ENCODE peak calls at places on chromosomes 13 and 19, in five cellular contexts. One of them, this sample, is unnamed.

GRCh38 chr19:55071913-55072312 is 3.8 kb upstream of the EPS8L1 start:
- DNase-seq in dorsolateral prefrontal cortex: no peak
- DNase-seq in CD8-positive, alpha-beta T cell: no peak
- DNase-seq in neural crest cell: no peak
- DNase-seq in choroid plexus epithelial cell: no peak
- DNase-seq in this sample: no peak

GRCh38 chr13:19083340-19083739 is 98.3 kb downstream of the TUBA3C start:
- DNase-seq in choroid plexus epithelial cell: no peak
- DNase-seq in dorsolateral prefrontal cortex: no peak
- DNase-seq in neural crest cell: no peak
- DNase-seq in CD8-positive, alpha-beta T cell: no peak
- DNase-seq in this sample: no peak

GRCh38 chr19:409006-409514 is at the start of gene C2CD4C:
- DNase-seq in CD8-positive, alpha-beta T cell: no peak
- DNase-seq in dorsolateral prefrontal cortex: peak
- DNase-seq in choroid plexus epithelial cell: no peak
- DNase-seq in neural crest cell: no peak
- DNase-seq in this sample: no peak

GRCh38 chr19:17872251-17873001 is 681 bp downstream of the SLC5A5 start:
- DNase-seq in CD8-positive, alpha-beta T cell: no peak
- DNase-seq in dorsolateral prefrontal cortex: no peak
- DNase-seq in neural crest cell: no peak
- DNase-seq in choroid plexus epithelial cell: no peak
- DNase-seq in this sample: no peak

GRCh38 chr13:99392126-99392805 is 85.1 kb upstream of the GPR183 start:
- DNase-seq in dorsolateral prefrontal cortex: no peak
- DNase-seq in CD8-positive, alpha-beta T cell: no peak
- DNase-seq in neural crest cell: no peak
- DNase-seq in choroid plexus epithelial cell: no peak
- DNase-seq in this sample: no peak

GRCh38 chr13:81591528-81592220 is 1250.7 kb upstream of the SPRY2 start:
- DNase-seq in neural crest cell: no peak
- DNase-seq in choroid plexus epithelial cell: no peak
- DNase-seq in CD8-positive, alpha-beta T cell: no peak
- DNase-seq in dorsolateral prefrontal cortex: no peak
- DNase-seq in this sample: no peak

GRCh38 chr13:91894311-91894710 is 495.9 kb downstream of the GPC5 start:
- DNase-seq in dorsolateral prefrontal cortex: no peak
- DNase-seq in choroid plexus epithelial cell: peak
- DNase-seq in neural crest cell: no peak
- DNase-seq in CD8-positive, alpha-beta T cell: no peak
- DNase-seq in this sample: no peak

GRCh38 chr13:106103779-106104178 is 431.7 kb downstream of the EFNB2 start:
- DNase-seq in dorsolateral prefrontal cortex: no peak
- DNase-seq in neural crest cell: no peak
- DNase-seq in CD8-positive, alpha-beta T cell: no peak
- DNase-seq in choroid plexus epithelial cell: peak
- DNase-seq in this sample: no peak

GRCh38 chr13:71611292-71611691 is 255.7 kb downstream of the DACH1 start:
- DNase-seq in neural crest cell: no peak
- DNase-seq in choroid plexus epithelial cell: no peak
- DNase-seq in dorsolateral prefrontal cortex: no peak
- DNase-seq in CD8-positive, alpha-beta T cell: no peak
- DNase-seq in this sample: no peak

GRCh38 chr19:18292810-18293641 is 11.6 kb upstream of the JUND start:
- DNase-seq in neural crest cell: peak
- DNase-seq in choroid plexus epithelial cell: peak
- DNase-seq in CD8-positive, alpha-beta T cell: no peak
- DNase-seq in dorsolateral prefrontal cortex: peak
- DNase-seq in this sample: no peak

GRCh38 chr13:94933230-94933751 is 220.9 kb upstream of the SOX21 start:
- DNase-seq in neural crest cell: no peak
- DNase-seq in choroid plexus epithelial cell: no peak
- DNase-seq in CD8-positive, alpha-beta T cell: no peak
- DNase-seq in dorsolateral prefrontal cortex: no peak
- DNase-seq in this sample: no peak

GRCh38 chr19:16394681-16395375 is 70.2 kb downstream of the KLF2 start:
- DNase-seq in neural crest cell: no peak
- DNase-seq in CD8-positive, alpha-beta T cell: no peak
- DNase-seq in choroid plexus epithelial cell: peak
- DNase-seq in dorsolateral prefrontal cortex: no peak
- DNase-seq in this sample: no peak

GRCh38 chr19:38666662-38667448 is 19.4 kb downstream of the ACTN4 start:
- DNase-seq in neural crest cell: no peak
- DNase-seq in CD8-positive, alpha-beta T cell: no peak
- DNase-seq in choroid plexus epithelial cell: peak
- DNase-seq in dorsolateral prefrontal cortex: no peak
- DNase-seq in this sample: no peak

GRCh38 chr13:53310786-53311185 is 282.2 kb downstream of the OLFM4 start:
- DNase-seq in choroid plexus epithelial cell: no peak
- DNase-seq in dorsolateral prefrontal cortex: no peak
- DNase-seq in neural crest cell: no peak
- DNase-seq in CD8-positive, alpha-beta T cell: no peak
- DNase-seq in this sample: no peak

GRCh38 chr13:46354143-46355087 is 32.6 kb downstream of the RUBCNL start:
- DNase-seq in choroid plexus epithelial cell: peak
- DNase-seq in neural crest cell: no peak
- DNase-seq in dorsolateral prefrontal cortex: no peak
- DNase-seq in CD8-positive, alpha-beta T cell: no peak
- DNase-seq in this sample: no peak

GRCh38 chr13:25987987-25988386 is 63.8 kb downstream of the SHISA2 start:
- DNase-seq in CD8-positive, alpha-beta T cell: no peak
- DNase-seq in dorsolateral prefrontal cortex: no peak
- DNase-seq in neural crest cell: no peak
- DNase-seq in choroid plexus epithelial cell: no peak
- DNase-seq in this sample: no peak

GRCh38 chr19:50843701-50844221 is 10.4 kb upstream of the KLK15 start:
- DNase-seq in dorsolateral prefrontal cortex: no peak
- DNase-seq in neural crest cell: no peak
- DNase-seq in choroid plexus epithelial cell: no peak
- DNase-seq in CD8-positive, alpha-beta T cell: no peak
- DNase-seq in this sample: no peak

GRCh38 chr13:41271456-41272285 is 8.3 kb upstream of the MTRF1 start:
- DNase-seq in choroid plexus epithelial cell: no peak
- DNase-seq in neural crest cell: no peak
- DNase-seq in CD8-positive, alpha-beta T cell: no peak
- DNase-seq in dorsolateral prefrontal cortex: no peak
- DNase-seq in this sample: no peak

GRCh38 chr19:17721821-17722220 is 2.5 kb downstream of the MAP1S start:
- DNase-seq in dorsolateral prefrontal cortex: no peak
- DNase-seq in neural crest cell: no peak
- DNase-seq in choroid plexus epithelial cell: peak
- DNase-seq in CD8-positive, alpha-beta T cell: no peak
- DNase-seq in this sample: no peak

GRCh38 chr13:24119593-24120508 is 40.7 kb upstream of the SPATA13 start:
- DNase-seq in dorsolateral prefrontal cortex: no peak
- DNase-seq in CD8-positive, alpha-beta T cell: no peak
- DNase-seq in neural crest cell: no peak
- DNase-seq in choroid plexus epithelial cell: peak
- DNase-seq in this sample: no peak

GRCh38 chr13:113953561-113953960 is 20.3 kb downstream of the C13orf46 start:
- DNase-seq in neural crest cell: no peak
- DNase-seq in dorsolateral prefrontal cortex: no peak
- DNase-seq in choroid plexus epithelial cell: no peak
- DNase-seq in CD8-positive, alpha-beta T cell: no peak
- DNase-seq in this sample: no peak

GRCh38 chr19:33704271-33704670 is 82.5 kb downstream of the CHST8 start:
- DNase-seq in CD8-positive, alpha-beta T cell: no peak
- DNase-seq in dorsolateral prefrontal cortex: no peak
- DNase-seq in neural crest cell: no peak
- DNase-seq in choroid plexus epithelial cell: no peak
- DNase-seq in this sample: no peak

GRCh38 chr13:24301434-24301833 is 7.9 kb upstream of the C1QTNF9 start:
- DNase-seq in dorsolateral prefrontal cortex: no peak
- DNase-seq in choroid plexus epithelial cell: no peak
- DNase-seq in CD8-positive, alpha-beta T cell: no peak
- DNase-seq in neural crest cell: no peak
- DNase-seq in this sample: no peak

GRCh38 chr19:38650911-38651584 is 3.6 kb downstream of the ACTN4 start:
- DNase-seq in CD8-positive, alpha-beta T cell: no peak
- DNase-seq in neural crest cell: no peak
- DNase-seq in choroid plexus epithelial cell: peak
- DNase-seq in dorsolateral prefrontal cortex: no peak
- DNase-seq in this sample: no peak

GRCh38 chr19:38433268-38433733 is at the start of gene RYR1:
- DNase-seq in CD8-positive, alpha-beta T cell: peak
- DNase-seq in choroid plexus epithelial cell: peak
- DNase-seq in dorsolateral prefrontal cortex: peak
- DNase-seq in neural crest cell: peak
- DNase-seq in this sample: no peak

GRCh38 chr19:20151617-20152145 is 15.3 kb upstream of the ZNF486 start:
- DNase-seq in dorsolateral prefrontal cortex: no peak
- DNase-seq in CD8-positive, alpha-beta T cell: no peak
- DNase-seq in neural crest cell: no peak
- DNase-seq in choroid plexus epithelial cell: no peak
- DNase-seq in this sample: no peak

GRCh38 chr13:109699628-109700071 is 86.7 kb downstream of the IRS2 start:
- DNase-seq in dorsolateral prefrontal cortex: no peak
- DNase-seq in CD8-positive, alpha-beta T cell: no peak
- DNase-seq in choroid plexus epithelial cell: no peak
- DNase-seq in neural crest cell: no peak
- DNase-seq in this sample: no peak

GRCh38 chr19:33171916-33172359 is 22.2 kb upstream of the LRP3 start:
- DNase-seq in neural crest cell: no peak
- DNase-seq in dorsolateral prefrontal cortex: no peak
- DNase-seq in CD8-positive, alpha-beta T cell: no peak
- DNase-seq in choroid plexus epithelial cell: no peak
- DNase-seq in this sample: no peak

GRCh38 chr19:12788682-12789097 is 2.6 kb upstream of the JUNB start:
- DNase-seq in neural crest cell: no peak
- DNase-seq in CD8-positive, alpha-beta T cell: no peak
- DNase-seq in choroid plexus epithelial cell: peak
- DNase-seq in dorsolateral prefrontal cortex: peak
- DNase-seq in this sample: no peak

GRCh38 chr13:36552334-36552733 is 120.0 kb downstream of the CCNA1 start:
- DNase-seq in CD8-positive, alpha-beta T cell: no peak
- DNase-seq in dorsolateral prefrontal cortex: no peak
- DNase-seq in neural crest cell: no peak
- DNase-seq in choroid plexus epithelial cell: no peak
- DNase-seq in this sample: no peak

GRCh38 chr13:36551445-36551844 is 119.2 kb downstream of the CCNA1 start:
- DNase-seq in choroid plexus epithelial cell: no peak
- DNase-seq in neural crest cell: no peak
- DNase-seq in CD8-positive, alpha-beta T cell: no peak
- DNase-seq in dorsolateral prefrontal cortex: no peak
- DNase-seq in this sample: no peak

GRCh38 chr13:36549126-36549702 is 116.9 kb downstream of the CCNA1 start:
- DNase-seq in choroid plexus epithelial cell: no peak
- DNase-seq in CD8-positive, alpha-beta T cell: no peak
- DNase-seq in neural crest cell: no peak
- DNase-seq in dorsolateral prefrontal cortex: no peak
- DNase-seq in this sample: no peak

GRCh38 chr13:36549771-36550170 is 117.5 kb downstream of the CCNA1 start:
- DNase-seq in neural crest cell: no peak
- DNase-seq in dorsolateral prefrontal cortex: no peak
- DNase-seq in choroid plexus epithelial cell: no peak
- DNase-seq in CD8-positive, alpha-beta T cell: no peak
- DNase-seq in this sample: no peak

DNA sequence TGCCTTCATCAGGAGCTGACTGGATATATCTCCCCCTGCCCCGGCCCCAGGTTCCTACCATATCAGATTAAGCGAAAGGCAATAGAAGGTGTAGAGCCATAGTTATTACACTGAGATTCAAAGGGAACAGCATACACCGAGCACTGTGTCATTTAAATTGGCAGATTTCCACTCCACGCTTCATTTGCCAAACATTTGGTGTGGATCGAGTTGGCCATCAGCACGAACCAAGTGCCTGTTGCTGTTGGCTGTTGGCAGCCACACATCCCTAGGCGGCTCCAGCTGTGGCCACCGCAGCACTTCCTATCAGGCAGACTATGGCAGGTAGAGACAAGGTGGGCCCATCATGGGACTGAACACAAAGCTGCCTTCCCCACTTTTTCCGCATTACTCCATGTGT is 115.8 kb downstream of the CCNA1 start:
- DNase-seq in CD8-positive, alpha-beta T cell: no peak
- DNase-seq in dorsolateral prefrontal cortex: no peak
- DNase-seq in choroid plexus epithelial cell: no peak
- DNase-seq in neural crest cell: no peak
- DNase-seq in this sample: no peak
- TF ChIP-seq CTCF in CD8-positive, alpha-beta T cell: no peak
- TF ChIP-seq CTCF in dorsolateral prefrontal cortex: no peak
- TF ChIP-seq CTCF in choroid plexus epithelial cell: no peak
- TF ChIP-seq CTCF in neural crest cell: no peak
- TF ChIP-seq CTCF in this sample: no peak

GRCh38 chr19:34838753-34839431 is 65.9 kb upstream of the ZNF599 start:
- DNase-seq in neural crest cell: peak
- DNase-seq in choroid plexus epithelial cell: peak
- DNase-seq in dorsolateral prefrontal cortex: no peak
- DNase-seq in CD8-positive, alpha-beta T cell: no peak
- DNase-seq in this sample: peak
- TF ChIP-seq CTCF in neural crest cell: peak
- TF ChIP-seq CTCF in choroid plexus epithelial cell: peak
- TF ChIP-seq CTCF in dorsolateral prefrontal cortex: no peak
- TF ChIP-seq CTCF in CD8-positive, alpha-beta T cell: no peak
- TF ChIP-seq CTCF in this sample: peak

GRCh38 chr19:40512473-40513344 is 45.9 kb downstream of the SPTBN4 start:
- DNase-seq in neural crest cell: peak
- DNase-seq in dorsolateral prefrontal cortex: no peak
- DNase-seq in choroid plexus epithelial cell: peak
- DNase-seq in CD8-positive, alpha-beta T cell: no peak
- DNase-seq in this sample: peak
- TF ChIP-seq CTCF in neural crest cell: no peak
- TF ChIP-seq CTCF in dorsolateral prefrontal cortex: no peak
- TF ChIP-seq CTCF in choroid plexus epithelial cell: no peak
- TF ChIP-seq CTCF in CD8-positive, alpha-beta T cell: no peak
- TF ChIP-seq CTCF in this sample: peak

GRCh38 chr13:111006508-111007031 is 91.7 kb upstream of the ANKRD10 start:
- DNase-seq in dorsolateral prefrontal cortex: no peak
- DNase-seq in choroid plexus epithelial cell: peak
- DNase-seq in neural crest cell: no peak
- DNase-seq in CD8-positive, alpha-beta T cell: no peak
- DNase-seq in this sample: no peak
- TF ChIP-seq CTCF in dorsolateral prefrontal cortex: no peak
- TF ChIP-seq CTCF in choroid plexus epithelial cell: peak
- TF ChIP-seq CTCF in neural crest cell: no peak
- TF ChIP-seq CTCF in CD8-positive, alpha-beta T cell: no peak
- TF ChIP-seq CTCF in this sample: no peak

GRCh38 chr13:30736461-30736860 is 1.1 kb downstream of the ALOX5AP start:
- DNase-seq in neural crest cell: no peak
- DNase-seq in choroid plexus epithelial cell: no peak
- DNase-seq in CD8-positive, alpha-beta T cell: no peak
- DNase-seq in dorsolateral prefrontal cortex: no peak
- DNase-seq in this sample: no peak

GRCh38 chr13:30736921-30737320 is 1.6 kb downstream of the ALOX5AP start:
- DNase-seq in neural crest cell: no peak
- DNase-seq in CD8-positive, alpha-beta T cell: no peak
- DNase-seq in choroid plexus epithelial cell: no peak
- DNase-seq in dorsolateral prefrontal cortex: no peak
- DNase-seq in this sample: no peak

GRCh38 chr13:30737511-30738342 is 2.4 kb downstream of the ALOX5AP start:
- DNase-seq in neural crest cell: no peak
- DNase-seq in CD8-positive, alpha-beta T cell: no peak
- DNase-seq in dorsolateral prefrontal cortex: no peak
- DNase-seq in choroid plexus epithelial cell: no peak
- DNase-seq in this sample: no peak

GRCh38 chr13:30734434-30734833 is 909 bp upstream of the ALOX5AP start:
- DNase-seq in CD8-positive, alpha-beta T cell: no peak
- DNase-seq in neural crest cell: no peak
- DNase-seq in choroid plexus epithelial cell: peak
- DNase-seq in dorsolateral prefrontal cortex: no peak
- DNase-seq in this sample: no peak

GRCh38 chr13:30735025-30735967 is at the start of gene ALOX5AP:
- DNase-seq in neural crest cell: no peak
- DNase-seq in choroid plexus epithelial cell: peak
- DNase-seq in CD8-positive, alpha-beta T cell: peak
- DNase-seq in dorsolateral prefrontal cortex: no peak
- DNase-seq in this sample: no peak
- TF ChIP-seq CTCF in neural crest cell: no peak
- TF ChIP-seq CTCF in choroid plexus epithelial cell: no peak
- TF ChIP-seq CTCF in CD8-positive, alpha-beta T cell: no peak
- TF ChIP-seq CTCF in dorsolateral prefrontal cortex: no peak
- TF ChIP-seq CTCF in this sample: no peak